ENCODE peak calls at places on chromosomes 12 and 14, in four cellular contexts. One of them, this sample, is unnamed.

GRCh38 chr14:68779761-68780323 is 13.0 kb downstream of the ZFP36L1 start:
- DNase-seq in mesothelial cell of epicardium: no peak
- DNase-seq in right atrium auricular region: peak
- DNase-seq in progenitor cell of endocrine pancreas: no peak
- DNase-seq in this sample: peak

GRCh38 chr14:72781476-72782181 is 112.3 kb downstream of the DPF3 start:
- DNase-seq in right atrium auricular region: peak
- DNase-seq in progenitor cell of endocrine pancreas: no peak
- DNase-seq in mesothelial cell of epicardium: no peak
- DNase-seq in this sample: peak

GRCh38 chr12:104424955-104425354 is 31.8 kb upstream of the CHST11 start:
- DNase-seq in mesothelial cell of epicardium: no peak
- DNase-seq in right atrium auricular region: no peak
- DNase-seq in progenitor cell of endocrine pancreas: no peak
- DNase-seq in this sample: no peak

GRCh38 chr14:77125275-77126073 is 16.1 kb downstream of the ZDHHC22 start:
- DNase-seq in progenitor cell of endocrine pancreas: no peak
- DNase-seq in right atrium auricular region: peak
- DNase-seq in mesothelial cell of epicardium: no peak
- DNase-seq in this sample: no peak

GRCh38 chr14:64762044-64763034 is 58.1 kb downstream of the PLEKHG3 start:
- DNase-seq in right atrium auricular region: peak
- DNase-seq in progenitor cell of endocrine pancreas: no peak
- DNase-seq in mesothelial cell of epicardium: peak
- DNase-seq in this sample: peak

GRCh38 chr12:22925593-22925992 is 300.6 kb downstream of the ETNK1 start:
- DNase-seq in right atrium auricular region: no peak
- DNase-seq in progenitor cell of endocrine pancreas: no peak
- DNase-seq in mesothelial cell of epicardium: no peak
- DNase-seq in this sample: no peak

GRCh38 chr14:22283000-22283399 is 306.0 kb downstream of the DAD1 start:
- DNase-seq in mesothelial cell of epicardium: no peak
- DNase-seq in progenitor cell of endocrine pancreas: no peak
- DNase-seq in right atrium auricular region: no peak
- DNase-seq in this sample: no peak

GRCh38 chr14:102076793-102077759 is 9.8 kb downstream of the HSP90AA1 start:
- DNase-seq in mesothelial cell of epicardium: no peak
- DNase-seq in right atrium auricular region: no peak
- DNase-seq in progenitor cell of endocrine pancreas: no peak
- DNase-seq in this sample: no peak

GRCh38 chr12:53180931-53181645 is 363 bp upstream of the CSAD start:
- DNase-seq in mesothelial cell of epicardium: no peak
- DNase-seq in progenitor cell of endocrine pancreas: peak
- DNase-seq in right atrium auricular region: no peak
- DNase-seq in this sample: peak

GRCh38 chr14:44912041-44912869 is 49.5 kb downstream of the KLHL28 start:
- DNase-seq in progenitor cell of endocrine pancreas: no peak
- DNase-seq in right atrium auricular region: no peak
- DNase-seq in mesothelial cell of epicardium: no peak
- DNase-seq in this sample: no peak

GRCh38 chr12:131882804-131883520 is 11.5 kb upstream of the ULK1 start:
- DNase-seq in progenitor cell of endocrine pancreas: no peak
- DNase-seq in mesothelial cell of epicardium: no peak
- DNase-seq in right atrium auricular region: no peak
- DNase-seq in this sample: no peak

GRCh38 chr14:31269599-31270195 is 62.1 kb upstream of the HECTD1 start:
- DNase-seq in mesothelial cell of epicardium: no peak
- DNase-seq in right atrium auricular region: no peak
- DNase-seq in progenitor cell of endocrine pancreas: no peak
- DNase-seq in this sample: peak

GRCh38 chr12:57454566-57455373 is at the start of gene INHBE:
- DNase-seq in mesothelial cell of epicardium: no peak
- DNase-seq in right atrium auricular region: no peak
- DNase-seq in progenitor cell of endocrine pancreas: no peak
- DNase-seq in this sample: peak

GRCh38 chr12:91811481-91812287 is 334.0 kb downstream of the BTG1 start:
- DNase-seq in right atrium auricular region: peak
- DNase-seq in progenitor cell of endocrine pancreas: peak
- DNase-seq in mesothelial cell of epicardium: peak
- DNase-seq in this sample: peak

GRCh38 chr12:55955800-55956508 is 9.9 kb downstream of the PMEL start:
- DNase-seq in right atrium auricular region: no peak
- DNase-seq in mesothelial cell of epicardium: no peak
- DNase-seq in progenitor cell of endocrine pancreas: no peak
- DNase-seq in this sample: peak

GRCh38 chr14:54577977-54578376 is 11.0 kb downstream of the SAMD4A start:
- DNase-seq in progenitor cell of endocrine pancreas: no peak
- DNase-seq in right atrium auricular region: no peak
- DNase-seq in mesothelial cell of epicardium: no peak
- DNase-seq in this sample: no peak

GRCh38 chr12:7460375-7461259 is 16.7 kb upstream of the CD163L1 start:
- DNase-seq in progenitor cell of endocrine pancreas: peak
- DNase-seq in mesothelial cell of epicardium: no peak
- DNase-seq in right atrium auricular region: no peak
- DNase-seq in this sample: peak

GRCh38 chr12:71686658-71687025 is 760 bp downstream of the TMEM19 start:
- DNase-seq in progenitor cell of endocrine pancreas: no peak
- DNase-seq in right atrium auricular region: no peak
- DNase-seq in mesothelial cell of epicardium: no peak
- DNase-seq in this sample: no peak

GRCh38 chr12:53973093-53974042 is at the start of gene HOXC11:
- DNase-seq in progenitor cell of endocrine pancreas: no peak
- DNase-seq in mesothelial cell of epicardium: no peak
- DNase-seq in right atrium auricular region: no peak
- DNase-seq in this sample: no peak

GRCh38 chr14:68891851-68892660 is 87.0 kb downstream of the ACTN1 start:
- DNase-seq in mesothelial cell of epicardium: no peak
- DNase-seq in right atrium auricular region: no peak
- DNase-seq in progenitor cell of endocrine pancreas: no peak
- DNase-seq in this sample: peak

GRCh38 chr12:117452071-117452470 is 90.6 kb upstream of the NOS1 start:
- DNase-seq in right atrium auricular region: no peak
- DNase-seq in mesothelial cell of epicardium: no peak
- DNase-seq in progenitor cell of endocrine pancreas: no peak
- DNase-seq in this sample: no peak

GRCh38 chr12:112514926-112515642 is 96.3 kb downstream of the PTPN11 start:
- DNase-seq in mesothelial cell of epicardium: no peak
- DNase-seq in right atrium auricular region: no peak
- DNase-seq in progenitor cell of endocrine pancreas: no peak
- DNase-seq in this sample: peak

GRCh38 chr12:125305221-125305620 is 240.0 kb downstream of the AACS start:
- DNase-seq in mesothelial cell of epicardium: no peak
- DNase-seq in progenitor cell of endocrine pancreas: no peak
- DNase-seq in right atrium auricular region: no peak
- DNase-seq in this sample: no peak

GRCh38 chr14:69701857-69702256 is 65.1 kb upstream of the SRSF5 start:
- DNase-seq in right atrium auricular region: no peak
- DNase-seq in progenitor cell of endocrine pancreas: no peak
- DNase-seq in mesothelial cell of epicardium: no peak
- DNase-seq in this sample: no peak

GRCh38 chr12:15754233-15754632 is 35.0 kb downstream of the EPS8 start:
- DNase-seq in right atrium auricular region: no peak
- DNase-seq in mesothelial cell of epicardium: no peak
- DNase-seq in progenitor cell of endocrine pancreas: no peak
- DNase-seq in this sample: peak

GRCh38 chr12:67701121-67701520 is 52.6 kb downstream of the DYRK2 start:
- DNase-seq in right atrium auricular region: no peak
- DNase-seq in mesothelial cell of epicardium: no peak
- DNase-seq in progenitor cell of endocrine pancreas: no peak
- DNase-seq in this sample: peak

GRCh38 chr12:89236237-89236636 is 116.1 kb downstream of the DUSP6 start:
- DNase-seq in mesothelial cell of epicardium: no peak
- DNase-seq in progenitor cell of endocrine pancreas: no peak
- DNase-seq in right atrium auricular region: no peak
- DNase-seq in this sample: peak

GRCh38 chr12:78531831-78532230 is 332.7 kb upstream of the SYT1 start:
- DNase-seq in progenitor cell of endocrine pancreas: no peak
- DNase-seq in right atrium auricular region: no peak
- DNase-seq in mesothelial cell of epicardium: no peak
- DNase-seq in this sample: no peak

GRCh38 chr12:30925607-30926242 is 823 bp upstream of the TSPAN11 start:
- DNase-seq in progenitor cell of endocrine pancreas: no peak
- DNase-seq in right atrium auricular region: no peak
- DNase-seq in mesothelial cell of epicardium: no peak
- DNase-seq in this sample: no peak

GRCh38 chr14:104559043-104559768 is 20.4 kb upstream of the C14orf180 start:
- DNase-seq in progenitor cell of endocrine pancreas: no peak
- DNase-seq in mesothelial cell of epicardium: no peak
- DNase-seq in right atrium auricular region: no peak
- DNase-seq in this sample: no peak

GRCh38 chr14:62602712-62603111 is 442.5 kb downstream of the KCNH5 start:
- DNase-seq in progenitor cell of endocrine pancreas: no peak
- DNase-seq in mesothelial cell of epicardium: no peak
- DNase-seq in right atrium auricular region: no peak
- DNase-seq in this sample: no peak

GRCh38 chr12:57803317-57803893 is 15.1 kb downstream of the AVIL start:
- DNase-seq in mesothelial cell of epicardium: no peak
- DNase-seq in progenitor cell of endocrine pancreas: peak
- DNase-seq in right atrium auricular region: no peak
- DNase-seq in this sample: peak

GRCh38 chr12:103996595-103996994 is 30.9 kb downstream of the TDG start:
- DNase-seq in right atrium auricular region: no peak
- DNase-seq in mesothelial cell of epicardium: no peak
- DNase-seq in progenitor cell of endocrine pancreas: no peak
- DNase-seq in this sample: no peak

GRCh38 chr12:91663331-91663998 is 480.8 kb upstream of the DCN start:
- DNase-seq in mesothelial cell of epicardium: no peak
- DNase-seq in right atrium auricular region: no peak
- DNase-seq in progenitor cell of endocrine pancreas: no peak
- DNase-seq in this sample: no peak

GRCh38 chr12:115375188-115375991 is 691.4 kb upstream of the TBX3 start:
- DNase-seq in mesothelial cell of epicardium: no peak
- DNase-seq in progenitor cell of endocrine pancreas: no peak
- DNase-seq in right atrium auricular region: no peak
- DNase-seq in this sample: peak

GRCh38 chr14:74459289-74459946 is 33.4 kb upstream of the SYNDIG1L start:
- DNase-seq in progenitor cell of endocrine pancreas: peak
- DNase-seq in mesothelial cell of epicardium: no peak
- DNase-seq in right atrium auricular region: peak
- DNase-seq in this sample: peak

GRCh38 chr12:28759334-28759733 is 389.7 kb upstream of the FAR2 start:
- DNase-seq in progenitor cell of endocrine pancreas: no peak
- DNase-seq in right atrium auricular region: no peak
- DNase-seq in mesothelial cell of epicardium: no peak
- DNase-seq in this sample: no peak
- TF ChIP-seq CTCF in progenitor cell of endocrine pancreas: no peak
- TF ChIP-seq CTCF in right atrium auricular region: no peak
- TF ChIP-seq CTCF in mesothelial cell of epicardium: no peak
- TF ChIP-seq CTCF in this sample: no peak

GRCh38 chr14:93903342-93904184 is 23.6 kb upstream of the FAM181A start:
- DNase-seq in right atrium auricular region: no peak
- DNase-seq in progenitor cell of endocrine pancreas: no peak
- DNase-seq in mesothelial cell of epicardium: no peak
- DNase-seq in this sample: no peak
- TF ChIP-seq CTCF in right atrium auricular region: peak
- TF ChIP-seq CTCF in progenitor cell of endocrine pancreas: peak
- TF ChIP-seq CTCF in mesothelial cell of epicardium: no peak
- TF ChIP-seq CTCF in this sample: peak

GRCh38 chr12:11767029-11767724 is 117.7 kb downstream of the ETV6 start:
- DNase-seq in progenitor cell of endocrine pancreas: no peak
- DNase-seq in mesothelial cell of epicardium: no peak
- DNase-seq in right atrium auricular region: no peak
- DNase-seq in this sample: no peak
- TF ChIP-seq CTCF in progenitor cell of endocrine pancreas: no peak
- TF ChIP-seq CTCF in mesothelial cell of epicardium: no peak
- TF ChIP-seq CTCF in right atrium auricular region: no peak
- TF ChIP-seq CTCF in this sample: no peak

GRCh38 chr14:29419736-29420135 is 507.9 kb downstream of the PRKD1 start:
- DNase-seq in mesothelial cell of epicardium: no peak
- DNase-seq in right atrium auricular region: no peak
- DNase-seq in progenitor cell of endocrine pancreas: no peak
- DNase-seq in this sample: no peak

GRCh38 chr14:29426083-29426482 is 501.6 kb downstream of the PRKD1 start:
- DNase-seq in right atrium auricular region: no peak
- DNase-seq in progenitor cell of endocrine pancreas: no peak
- DNase-seq in mesothelial cell of epicardium: no peak
- DNase-seq in this sample: no peak

GRCh38 chr14:29421156-29421728 is 506.4 kb downstream of the PRKD1 start:
- DNase-seq in mesothelial cell of epicardium: no peak
- DNase-seq in right atrium auricular region: no peak
- DNase-seq in progenitor cell of endocrine pancreas: no peak
- DNase-seq in this sample: no peak
- TF ChIP-seq CTCF in mesothelial cell of epicardium: no peak
- TF ChIP-seq CTCF in right atrium auricular region: no peak
- TF ChIP-seq CTCF in progenitor cell of endocrine pancreas: no peak
- TF ChIP-seq CTCF in this sample: peak

This sample was measured in HFFc6.